ENCODE peak calls at places on chromosomes 11 and 22, in ten cellular contexts. G is T-cell; B is activated CD4-positive, alpha-beta T cell treated with anti-CD3 and anti-CD28 coated beads, Interleukin-2, amount 50 U/mL, for 1 hour; C is stimulated activated CD8-positive, alpha-beta memory T cell treated with anti-CD3 and anti-CD28 coated beads, Interleukin-7, amount 100 ng/mL, for 1 hour; S is activated T-cell treated with anti-CD3 and anti-CD28 coated beads, Interleukin-2, amount 50 U/mL, for 24 hours; H is NAMALWA; I is renal cortical epithelial cell; P is EL; D is OCI-M1; T is GM03348. Q is an unnamed sample.
A peak's percentile ranks its signal among the peaks of the same experiment; 100 is the strongest.

GRCh38 chr11:17476317-17477083 is at the start of gene ABCC8:
- DNase-seq in D (no peak), S (no peak), C (no peak), T (no peak), G (no peak), H (no peak), I (no peak), P (no peak), B (no peak), Q (no peak)

GRCh38 chr11:127994736-127995135 is 592.6 kb downstream of the ETS1 start:
- DNase-seq in P (peak; percentile 74), C (no peak), B (no peak), H (no peak), T (peak; percentile 80), I (peak; percentile 83), S (no peak), G (no peak), D (no peak), Q (peak; percentile 34)

GRCh38 chr11:71454470-71455113 is 1.6 kb downstream of the NADSYN1 start:
- DNase-seq in I (no peak), T (no peak), D (no peak), C (no peak), S (no peak), G (peak; percentile 27), H (no peak), P (no peak), B (peak; percentile 43), Q (no peak)

GRCh38 chr22:32574397-32574796 is 99.8 kb downstream of the FBXO7 start:
- DNase-seq in G (no peak), P (no peak), C (no peak), D (peak; percentile 94), I (no peak), T (no peak), B (no peak), H (no peak), S (no peak), Q (no peak)

GRCh38 chr11:111359223-111360149 is 19.6 kb downstream of the POU2AF1 start:
- DNase-seq in G (no peak), I (no peak), H (peak; percentile 56), D (no peak), P (no peak), T (no peak), S (no peak), B (no peak), C (no peak), Q (no peak)

GRCh38 chr22:32729368-32729767 is 72.1 kb upstream of the TIMP3 start:
- DNase-seq in P (no peak), S (no peak), B (no peak), D (no peak), T (no peak), C (no peak), H (no peak), I (no peak), G (no peak), Q (no peak)

GRCh38 chr22:19852177-19852781 is 2.4 kb downstream of the GNB1L start:
- DNase-seq in T (no peak), G (no peak), S (no peak), B (no peak), C (no peak), P (no peak), D (no peak), I (no peak), H (no peak), Q (no peak)

GRCh38 chr22:46140989-46141928 is 9.1 kb upstream of the PPARA start:
- DNase-seq in C (no peak), G (no peak), D (no peak), T (no peak), P (no peak), B (no peak), I (no peak), S (no peak), H (peak; percentile 40), Q (no peak)

GRCh38 chr11:12889243-12889642 is 119.9 kb upstream of the RASSF10 start:
- DNase-seq in B (no peak), G (no peak), D (no peak), P (peak; percentile 64), H (no peak), T (peak; percentile 84), C (no peak), I (peak; percentile 87), S (no peak), Q (peak; percentile 23)

GRCh38 chr11:75635009-75635909 is 33.6 kb downstream of the MAP6 start:
- DNase-seq in G (no peak), D (peak; percentile 69), I (no peak), T (peak; percentile 60), C (no peak), P (no peak), B (no peak), H (peak; percentile 13), S (no peak), Q (no peak)

GRCh38 chr11:65437436-65438227 is 15.0 kb downstream of the NEAT1 start:
- DNase-seq in P (peak; percentile 10), C (no peak), S (no peak), H (no peak), B (no peak), T (no peak), D (no peak), G (no peak), I (peak; percentile 34), Q (no peak)

GRCh38 chr11:2301631-2302272 is at the start of the genes C11orf21 and TSPAN32:
- DNase-seq in P (peak; percentile 24), H (peak; percentile 28), G (peak; percentile 33), D (peak; percentile 96), B (peak; percentile 37), C (no peak), S (peak; percentile 73), T (peak; percentile 52), I (peak; percentile 34), Q (peak; percentile 28)

GRCh38 chr11:13962562-13963168 is at the start of gene SPON1:
- DNase-seq in T (peak; percentile 33), G (peak; percentile 31), P (no peak), C (no peak), H (no peak), S (peak; percentile 69), I (peak; percentile 30), D (no peak), B (peak; percentile 51), Q (no peak)

GRCh38 chr11:94588366-94588952 is 21.3 kb downstream of the PIWIL4 start:
- DNase-seq in G (no peak), B (no peak), S (no peak), T (no peak), D (no peak), C (no peak), P (no peak), I (peak; percentile 91), H (no peak), Q (no peak)

GRCh38 chr11:39732002-39732401 is 1727.5 kb downstream of the LRRC4C start:
- DNase-seq in G (no peak), H (no peak), B (no peak), T (no peak), D (no peak), P (no peak), I (no peak), S (no peak), C (no peak), Q (no peak)

GRCh38 chr11:266676-267439 is 11.3 kb upstream of the NLRP6 start:
- DNase-seq in T (no peak), G (no peak), I (no peak), S (peak; percentile 71), D (peak; percentile 51), C (no peak), H (peak; percentile 51), P (no peak), B (no peak), Q (no peak)

GRCh38 chr11:111325259-111325658 is 26.9 kb downstream of the POU2AF3 start:
- DNase-seq in I (no peak), G (no peak), S (no peak), T (no peak), D (no peak), C (no peak), H (no peak), B (no peak), P (no peak), Q (no peak)

GRCh38 chr22:28027453-28028448 is 108.7 kb upstream of the PITPNB start:
- DNase-seq in C (no peak), I (peak; percentile 87), G (no peak), S (no peak), H (no peak), P (no peak), T (no peak), D (no peak), B (no peak), Q (peak; percentile 4)

GRCh38 chr22:35314161-35314942 is 14.7 kb downstream of the TOM1 start:
- DNase-seq in S (peak; percentile 18), T (no peak), H (no peak), I (no peak), G (no peak), D (no peak), C (no peak), P (no peak), B (no peak), Q (no peak)

GRCh38 chr11:73323464-73323863 is 15.4 kb downstream of the ARHGEF17 start:
- DNase-seq in S (no peak), C (no peak), G (no peak), I (no peak), P (peak; percentile 93), D (no peak), T (peak; percentile 93), B (no peak), H (no peak), Q (no peak)

GRCh38 chr11:102345923-102346322 is 1.1 kb upstream of the BIRC2 start:
- DNase-seq in C (no peak), S (no peak), T (peak; percentile 13), B (no peak), G (no peak), D (no peak), P (peak; percentile 90), H (no peak), I (peak; percentile 90), Q (peak; percentile 88)

GRCh38 chr22:38271927-38272372 is 860 bp downstream of the TMEM184B start:
- DNase-seq in S (peak; percentile 43), C (no peak), G (no peak), T (no peak), P (no peak), D (no peak), B (no peak), H (no peak), I (no peak), Q (no peak)

GRCh38 chr11:125295922-125296321 is 131.4 kb downstream of the PKNOX2 start:
- DNase-seq in G (no peak), C (no peak), I (no peak), P (no peak), D (no peak), H (no peak), T (no peak), B (no peak), S (no peak), Q (no peak)

GRCh38 chr11:123197711-123198110 is 2.7 kb upstream of the CLMP start:
- DNase-seq in D (no peak), T (peak; percentile 80), H (no peak), P (peak; percentile 91), I (peak; percentile 95), C (no peak), B (no peak), S (no peak), G (no peak), Q (peak; percentile 36)

GRCh38 chr11:131373326-131373725 is 2.9 kb downstream of the NTM start:
- DNase-seq in B (no peak), I (no peak), P (no peak), S (no peak), T (no peak), D (no peak), H (no peak), C (no peak), G (no peak), Q (no peak)

GRCh38 chr11:29809121-29809520 is 207.7 kb downstream of the KCNA4 start:
- DNase-seq in H (no peak), I (peak; percentile 4), D (no peak), P (no peak), C (no peak), B (no peak), G (no peak), T (no peak), S (no peak), Q (no peak)